ENCODE peak calls at places on chromosomes 3 and 15, in nine cellular contexts. S is breast epithelium, U is nephron progenitor cell, O is nucleus accumbens, H is AG04449, T is amniotic stem cell, V is right cardiac atrium, X is brain microvascular endothelial cell, Y is sciatic nerve. C is an unnamed sample.
A peak's percentile ranks its signal among the peaks of the same experiment; 100 is the strongest.

GRCh38 chr3:46918202-46918601 is 40.7 kb downstream of the PTH1R start:
- DNase-seq in S (no peak), U (no peak), O (no peak), H (no peak), T (no peak), V (no peak), X (no peak), Y (no peak), C (no peak)

GRCh38 chr3:23002846-23003800 is 200.0 kb upstream of the UBE2E2 start:
- DNase-seq in S (no peak), U (no peak), O (no peak), H (no peak), T (no peak), V (no peak), X (peak; percentile 59), Y (peak; percentile 78), C (no peak)

GRCh38 chr15:89978914-89979313 is 22.2 kb upstream of the ZNF710 start:
- DNase-seq in S (no peak), U (no peak), O (no peak), H (no peak), T (no peak), V (no peak), X (no peak), Y (no peak), C (no peak)

GRCh38 chr15:70605606-70606410 is 157.6 kb downstream of the UACA start:
- DNase-seq in S (no peak), U (no peak), O (peak; percentile 82), H (no peak), T (no peak), V (peak; percentile 88), X (peak; percentile 72), Y (peak; percentile 84), C (peak; percentile 53)

GRCh38 chr3:117096549-117096948 is 387.0 kb downstream of the TUSC7 start:
- DNase-seq in S (no peak), U (no peak), O (no peak), H (no peak), T (no peak), V (no peak), X (no peak), Y (no peak), C (no peak)

GRCh38 chr3:185758912-185759311 is 65.9 kb downstream of the IGF2BP2 start:
- DNase-seq in S (no peak), U (no peak), O (no peak), H (no peak), T (no peak), V (no peak), X (no peak), Y (no peak), C (no peak)

GRCh38 chr3:51245871-51246270 is 139.2 kb upstream of the MANF start:
- DNase-seq in S (no peak), U (no peak), O (no peak), H (no peak), T (no peak), V (no peak), X (no peak), Y (no peak), C (no peak)

GRCh38 chr3:56839784-56840724 is 38.3 kb upstream of the ARHGEF3 start:
- DNase-seq in S (no peak), U (no peak), O (no peak), H (no peak), T (peak; percentile 40), V (no peak), X (peak; percentile 55), Y (no peak), C (no peak)

GRCh38 chr15:75452968-75453702 is 1.6 kb upstream of the SIN3A start:
- DNase-seq in S (peak; percentile 55), U (peak; percentile 54), O (peak; percentile 64), H (no peak), T (no peak), V (peak; percentile 82), X (peak; percentile 14), Y (peak; percentile 78), C (no peak)

GRCh38 chr3:36482880-36483279 is 102.6 kb downstream of the STAC start:
- DNase-seq in S (no peak), U (no peak), O (no peak), H (no peak), T (no peak), V (no peak), X (no peak), Y (no peak), C (no peak)

C was measured in pulmonary artery endothelial cell.